ENCODE peak calls at places on chromosomes 11 and 22, in seven cellular contexts. Z is left ventricle myocardium inferior, V is Right ventricle myocardium inferior, G is Calu3, U is lower leg skin, R is amniotic epithelial cell, E is pulmonary artery endothelial cell. Y is an unnamed sample.

GRCh38 chr22:21918466-21919185 is 34.0 kb downstream of the PPM1F start:
- DNase-seq in E (no peak), R (no peak), Z (no peak), G (no peak), U (no peak), V (no peak), Y (no peak)

GRCh38 chr11:115760921-115761320 is 256.7 kb upstream of the CADM1 start:
- DNase-seq in G (no peak), U (no peak), Z (no peak), R (no peak), E (no peak), V (no peak), Y (no peak)

GRCh38 chr11:537622-538430 is 499 bp downstream of the LRRC56 start:
- DNase-seq in R (no peak), Z (peak), V (no peak), U (no peak), E (no peak), G (no peak), Y (no peak)

GRCh38 chr11:61509058-61510029 is 795 bp downstream of the LRRC10B start:
- DNase-seq in U (no peak), E (peak), G (peak), V (peak), Z (peak), R (peak), Y (peak)

GRCh38 chr11:100560606-100561005 is 126.5 kb upstream of the ARHGAP42 start:
- DNase-seq in E (no peak), Z (no peak), R (no peak), G (no peak), V (no peak), U (no peak), Y (no peak)

GRCh38 chr11:130216591-130217132 is 57.1 kb downstream of the ST14 start:
- DNase-seq in G (no peak), U (peak), V (no peak), R (no peak), E (no peak), Z (no peak), Y (no peak)

GRCh38 chr11:44470849-44471248 is 94.6 kb upstream of the CD82 start:
- DNase-seq in E (no peak), R (no peak), V (no peak), Z (peak), G (no peak), U (no peak), Y (no peak)

GRCh38 chr11:117621226-117621625 is 175.8 kb downstream of the DSCAML1 start:
- DNase-seq in G (peak), Z (no peak), V (no peak), E (no peak), U (no peak), R (no peak), Y (peak)

GRCh38 chr22:18968011-18968749 is 32.1 kb upstream of the PRODH start:
- DNase-seq in U (no peak), G (peak), R (peak), Z (no peak), V (peak), E (no peak), Y (peak)

GRCh38 chr11:62130498-62131464 is 7.0 kb downstream of the INCENP start:
- DNase-seq in G (no peak), U (no peak), R (no peak), E (no peak), Z (no peak), V (no peak), Y (no peak)